ENCODE peak calls at places on chromosomes 12 and 14, in eight cellular contexts. Y, X, D, Z, Q, J, H and E are unnamed samples.

GRCh38 chr12:79426121-79426520 is 264.6 kb downstream of the PAWR start:
- DNase-seq in J (no peak), Q (no peak), D (no peak), Y (no peak), Z (no peak), X (no peak), H (no peak), E (no peak)

GRCh38 chr14:22923746-22924145 is 4.8 kb upstream of the RBM23 start:
- DNase-seq in Y (no peak), H (no peak), J (no peak), X (no peak), D (no peak), Z (no peak), Q (no peak), E (no peak)

GRCh38 chr12:92859650-92860386 is 69.3 kb downstream of the EEA1 start:
- DNase-seq in D (no peak), J (no peak), X (peak; percentile 79), H (no peak), Z (no peak), Q (no peak), Y (no peak), E (no peak)

GRCh38 chr12:117060927-117061300 is 38.3 kb downstream of the TESC start:
- DNase-seq in Y (no peak), Z (no peak), X (no peak), J (no peak), D (no peak), Q (no peak), H (no peak), E (no peak)

GRCh38 chr14:96938946-96939345 is 141.8 kb downstream of the VRK1 start:
- DNase-seq in Y (no peak), Q (no peak), H (no peak), Z (no peak), D (no peak), X (no peak), J (no peak), E (no peak)

GRCh38 chr12:27780612-27781408 is 774 bp upstream of the MANSC4 start:
- DNase-seq in J (peak; percentile 71), Y (peak; percentile 57), X (peak; percentile 51), D (peak; percentile 88), H (no peak), Z (peak; percentile 49), Q (peak; percentile 56), E (no peak)

GRCh38 chr12:8648598-8649205 is 13.9 kb downstream of the MFAP5 start:
- DNase-seq in Z (no peak), H (no peak), X (no peak), J (peak; percentile 63), D (no peak), Q (no peak), Y (no peak), E (peak; percentile 93)

GRCh38 chr12:103924761-103925641 is 5.2 kb upstream of the HSP90B1 start:
- DNase-seq in J (no peak), X (peak; percentile 60), Z (no peak), Y (no peak), D (peak; percentile 61), H (no peak), Q (peak; percentile 93), E (peak; percentile 80)

GRCh38 chr12:25433024-25433423 is 120.1 kb downstream of the LMNTD1 start:
- DNase-seq in X (no peak), Y (no peak), H (no peak), Z (no peak), Q (no peak), J (no peak), D (no peak), E (no peak)

GRCh38 chr12:49661191-49661590 is 37.8 kb downstream of the PRPF40B start:
- DNase-seq in J (peak; percentile 70), D (no peak), Z (no peak), H (no peak), X (no peak), Y (no peak), Q (no peak), E (no peak)

GRCh38 chr14:79516009-79516408 is 695.3 kb downstream of the DIO2 start:
- DNase-seq in H (no peak), J (no peak), Z (no peak), D (no peak), X (no peak), Y (no peak), Q (no peak), E (no peak)

GRCh38 chr12:4859478-4860210 is 50.1 kb upstream of the KCNA1 start:
- DNase-seq in Z (no peak), X (no peak), Q (no peak), Y (no peak), J (no peak), D (no peak), H (no peak), E (no peak)

GRCh38 chr12:29299613-29300012 is 81.4 kb downstream of the ERGIC2 start:
- DNase-seq in Y (no peak), J (no peak), X (no peak), Z (no peak), Q (no peak), H (no peak), D (no peak), E (no peak)

GRCh38 chr12:89140141-89140540 is 212.2 kb downstream of the DUSP6 start:
- DNase-seq in Q (peak; percentile 22), X (no peak), H (no peak), J (no peak), D (no peak), Y (no peak), Z (no peak), E (no peak)

GRCh38 chr14:56119221-56119967 is 1.2 kb downstream of the PELI2 start:
- DNase-seq in D (peak; percentile 40), J (peak; percentile 15), Q (peak; percentile 49), Y (no peak), H (peak; percentile 76), Z (peak; percentile 34), X (peak; percentile 49), E (peak; percentile 43)

GRCh38 chr12:124688356-124688992 is 121.1 kb upstream of the NCOR2 start:
- DNase-seq in D (peak; percentile 67), X (no peak), H (no peak), Z (no peak), Q (no peak), Y (no peak), J (no peak), E (no peak)

GRCh38 chr12:113271853-113272561 is 50.7 kb downstream of the TPCN1 start:
- DNase-seq in X (no peak), Z (peak; percentile 66), D (peak; percentile 21), H (peak; percentile 86), Q (peak; percentile 84), J (no peak), Y (no peak), E (no peak)

GRCh38 chr12:50747817-50748216 is 16.1 kb upstream of the ATF1 start:
- DNase-seq in Y (no peak), Z (no peak), D (no peak), Q (no peak), J (no peak), X (no peak), H (no peak), E (no peak)

GRCh38 chr14:99757331-99758070 is 35.7 kb upstream of the EML1 start:
- DNase-seq in Q (peak; percentile 96), H (peak; percentile 21), D (peak; percentile 94), J (no peak), Y (no peak), X (no peak), Z (peak; percentile 25), E (no peak)

GRCh38 chr12:23888396-23889068 is 60.9 kb downstream of the SOX5 start:
- DNase-seq in H (no peak), J (no peak), Z (no peak), Q (peak; percentile 53), D (no peak), Y (no peak), X (no peak), E (no peak)

GRCh38 chr12:45644521-45644920 is 85.0 kb upstream of the ARID2 start:
- DNase-seq in X (no peak), Q (peak; percentile 75), H (no peak), Z (no peak), Y (no peak), D (peak; percentile 80), J (peak; percentile 13), E (no peak)

GRCh38 chr14:103623308-103623707 is 5.7 kb upstream of the KLC1 start:
- DNase-seq in D (no peak), Q (no peak), H (no peak), X (no peak), Y (no peak), J (no peak), Z (no peak), E (no peak)

GRCh38 chr12:47102406-47102805 is 22.6 kb upstream of the AMIGO2 start:
- DNase-seq in H (no peak), X (no peak), D (no peak), Z (no peak), Q (no peak), J (no peak), Y (no peak), E (no peak)